ENCODE peak calls at places on chromosomes 1 and 21, in ten cellular contexts. One of them, this sample, is unnamed. For H3K36me3, the result is how much of the 10 kb centered on the place peaks cover.

GRCh38 chr1:167305705-167306277 is 85.1 kb downstream of the POU2F1 start:
- DNase-seq in iPS DF 6.9: no peak
- DNase-seq in body of pancreas: no peak
- DNase-seq in cardiac muscle cell: no peak
- DNase-seq in mesenchymal stem cell: no peak
- DNase-seq in gastrocnemius medialis: no peak
- DNase-seq in left lung: no peak
- DNase-seq in left ventricle myocardium inferior: no peak
- DNase-seq in pancreas: no peak
- DNase-seq in endothelial cell of umbilical vein: peak
- DNase-seq in this sample: no peak

GRCh38 chr21:38159355-38159754 is 97.4 kb upstream of the KCNJ15 start:
- DNase-seq in iPS DF 6.9: peak
- DNase-seq in body of pancreas: peak
- DNase-seq in cardiac muscle cell: peak
- DNase-seq in mesenchymal stem cell: peak
- DNase-seq in gastrocnemius medialis: no peak
- DNase-seq in left lung: no peak
- DNase-seq in left ventricle myocardium inferior: peak
- DNase-seq in pancreas: peak
- DNase-seq in endothelial cell of umbilical vein: peak
- DNase-seq in this sample: peak

GRCh38 chr21:29164330-29164942 is 34.0 kb downstream of the MAP3K7CL start:
- DNase-seq in iPS DF 6.9: peak
- DNase-seq in body of pancreas: no peak
- DNase-seq in cardiac muscle cell: peak
- DNase-seq in mesenchymal stem cell: peak
- DNase-seq in gastrocnemius medialis: no peak
- DNase-seq in left lung: no peak
- DNase-seq in left ventricle myocardium inferior: no peak
- DNase-seq in pancreas: no peak
- DNase-seq in endothelial cell of umbilical vein: peak
- DNase-seq in this sample: no peak

GRCh38 chr21:42219606-42220137 is 732 bp downstream of the ABCG1 start:
- DNase-seq in iPS DF 6.9: no peak
- DNase-seq in body of pancreas: no peak
- DNase-seq in cardiac muscle cell: peak
- DNase-seq in mesenchymal stem cell: no peak
- DNase-seq in gastrocnemius medialis: peak
- DNase-seq in left lung: no peak
- DNase-seq in left ventricle myocardium inferior: peak
- DNase-seq in pancreas: peak
- DNase-seq in endothelial cell of umbilical vein: no peak
- DNase-seq in this sample: peak

GRCh38 chr1:223135176-223135575 is 7.9 kb downstream of the TLR5 start:
- DNase-seq in iPS DF 6.9: no peak
- DNase-seq in body of pancreas: no peak
- DNase-seq in cardiac muscle cell: peak
- DNase-seq in mesenchymal stem cell: no peak
- DNase-seq in gastrocnemius medialis: peak
- DNase-seq in left lung: peak
- DNase-seq in left ventricle myocardium inferior: peak
- DNase-seq in pancreas: no peak
- DNase-seq in endothelial cell of umbilical vein: no peak
- DNase-seq in this sample: no peak

GRCh38 chr1:244730153-244730933 is 77.4 kb downstream of the DESI2 start:
- DNase-seq in iPS DF 6.9: no peak
- DNase-seq in body of pancreas: peak
- DNase-seq in cardiac muscle cell: peak
- DNase-seq in mesenchymal stem cell: peak
- DNase-seq in gastrocnemius medialis: no peak
- DNase-seq in left lung: peak
- DNase-seq in left ventricle myocardium inferior: peak
- DNase-seq in pancreas: peak
- DNase-seq in endothelial cell of umbilical vein: peak
- DNase-seq in this sample: peak

GRCh38 chr21:45513003-45513706 is 29.1 kb downstream of the SLC19A1 start:
- DNase-seq in iPS DF 6.9: no peak
- DNase-seq in body of pancreas: peak
- DNase-seq in cardiac muscle cell: no peak
- DNase-seq in mesenchymal stem cell: no peak
- DNase-seq in gastrocnemius medialis: no peak
- DNase-seq in left lung: peak
- DNase-seq in left ventricle myocardium inferior: peak
- DNase-seq in pancreas: peak
- DNase-seq in endothelial cell of umbilical vein: no peak
- DNase-seq in this sample: peak

GRCh38 chr1:25694167-25694566 is 77.6 kb downstream of the MAN1C1 start:
- DNase-seq in iPS DF 6.9: no peak
- DNase-seq in body of pancreas: no peak
- DNase-seq in cardiac muscle cell: no peak
- DNase-seq in mesenchymal stem cell: peak
- DNase-seq in gastrocnemius medialis: peak
- DNase-seq in left lung: no peak
- DNase-seq in left ventricle myocardium inferior: no peak
- DNase-seq in pancreas: no peak
- DNase-seq in endothelial cell of umbilical vein: no peak
- DNase-seq in this sample: no peak

GRCh38 chr1:17538428-17539130 is 919 bp upstream of the ARHGEF10L start:
- DNase-seq in iPS DF 6.9: peak
- DNase-seq in body of pancreas: no peak
- DNase-seq in cardiac muscle cell: peak
- DNase-seq in mesenchymal stem cell: peak
- DNase-seq in gastrocnemius medialis: no peak
- DNase-seq in left lung: no peak
- DNase-seq in left ventricle myocardium inferior: no peak
- DNase-seq in pancreas: no peak
- DNase-seq in endothelial cell of umbilical vein: no peak
- DNase-seq in this sample: no peak

GRCh38 chr21:38688068-38688467 is 117.7 kb upstream of the ETS2 start:
- DNase-seq in iPS DF 6.9: no peak
- DNase-seq in body of pancreas: no peak
- DNase-seq in cardiac muscle cell: no peak
- DNase-seq in mesenchymal stem cell: no peak
- DNase-seq in gastrocnemius medialis: no peak
- DNase-seq in left lung: no peak
- DNase-seq in left ventricle myocardium inferior: no peak
- DNase-seq in pancreas: no peak
- DNase-seq in endothelial cell of umbilical vein: no peak
- DNase-seq in this sample: no peak

GRCh38 chr1:31069392-31069791 is 3.9 kb upstream of the PUM1 start:
- DNase-seq in iPS DF 6.9: no peak
- DNase-seq in body of pancreas: no peak
- DNase-seq in cardiac muscle cell: no peak
- DNase-seq in mesenchymal stem cell: no peak
- DNase-seq in gastrocnemius medialis: no peak
- DNase-seq in left lung: no peak
- DNase-seq in left ventricle myocardium inferior: no peak
- DNase-seq in pancreas: no peak
- DNase-seq in endothelial cell of umbilical vein: no peak
- DNase-seq in this sample: no peak

GRCh38 chr1:98110674-98111073 is 189.8 kb upstream of the DPYD start:
- DNase-seq in iPS DF 6.9: no peak
- DNase-seq in body of pancreas: no peak
- DNase-seq in cardiac muscle cell: no peak
- DNase-seq in mesenchymal stem cell: no peak
- DNase-seq in gastrocnemius medialis: no peak
- DNase-seq in left lung: no peak
- DNase-seq in left ventricle myocardium inferior: no peak
- DNase-seq in pancreas: no peak
- DNase-seq in endothelial cell of umbilical vein: no peak
- DNase-seq in this sample: no peak

GRCh38 chr1:98119793-98120192 is 199.0 kb upstream of the DPYD start:
- DNase-seq in iPS DF 6.9: no peak
- DNase-seq in body of pancreas: peak
- DNase-seq in cardiac muscle cell: peak
- DNase-seq in mesenchymal stem cell: peak
- DNase-seq in gastrocnemius medialis: no peak
- DNase-seq in left lung: no peak
- DNase-seq in left ventricle myocardium inferior: no peak
- DNase-seq in pancreas: peak
- DNase-seq in endothelial cell of umbilical vein: no peak
- DNase-seq in this sample: no peak

GRCh38 chr1:98112631-98113030 is 191.8 kb upstream of the DPYD start:
- DNase-seq in iPS DF 6.9: no peak
- DNase-seq in body of pancreas: no peak
- DNase-seq in cardiac muscle cell: no peak
- DNase-seq in mesenchymal stem cell: no peak
- DNase-seq in gastrocnemius medialis: no peak
- DNase-seq in left lung: no peak
- DNase-seq in left ventricle myocardium inferior: no peak
- DNase-seq in pancreas: no peak
- DNase-seq in endothelial cell of umbilical vein: no peak
- DNase-seq in this sample: no peak

GRCh38 chr1:98113811-98114210 is 193.0 kb upstream of the DPYD start:
- DNase-seq in iPS DF 6.9: no peak
- DNase-seq in body of pancreas: no peak
- DNase-seq in cardiac muscle cell: no peak
- DNase-seq in mesenchymal stem cell: no peak
- DNase-seq in gastrocnemius medialis: no peak
- DNase-seq in left lung: no peak
- DNase-seq in left ventricle myocardium inferior: no peak
- DNase-seq in pancreas: no peak
- DNase-seq in endothelial cell of umbilical vein: no peak
- DNase-seq in this sample: no peak
- H3K27ac ChIP-seq in iPS DF 6.9: no peak
- H3K27ac ChIP-seq in body of pancreas: no peak
- H3K27ac ChIP-seq in cardiac muscle cell: no peak
- H3K27ac ChIP-seq in mesenchymal stem cell: no peak
- H3K27ac ChIP-seq in gastrocnemius medialis: no peak
- H3K27ac ChIP-seq in left lung: no peak
- H3K27ac ChIP-seq in left ventricle myocardium inferior: no peak
- H3K27ac ChIP-seq in pancreas: no peak
- H3K27ac ChIP-seq in endothelial cell of umbilical vein: no peak
- H3K27ac ChIP-seq in this sample: no peak

DNA sequence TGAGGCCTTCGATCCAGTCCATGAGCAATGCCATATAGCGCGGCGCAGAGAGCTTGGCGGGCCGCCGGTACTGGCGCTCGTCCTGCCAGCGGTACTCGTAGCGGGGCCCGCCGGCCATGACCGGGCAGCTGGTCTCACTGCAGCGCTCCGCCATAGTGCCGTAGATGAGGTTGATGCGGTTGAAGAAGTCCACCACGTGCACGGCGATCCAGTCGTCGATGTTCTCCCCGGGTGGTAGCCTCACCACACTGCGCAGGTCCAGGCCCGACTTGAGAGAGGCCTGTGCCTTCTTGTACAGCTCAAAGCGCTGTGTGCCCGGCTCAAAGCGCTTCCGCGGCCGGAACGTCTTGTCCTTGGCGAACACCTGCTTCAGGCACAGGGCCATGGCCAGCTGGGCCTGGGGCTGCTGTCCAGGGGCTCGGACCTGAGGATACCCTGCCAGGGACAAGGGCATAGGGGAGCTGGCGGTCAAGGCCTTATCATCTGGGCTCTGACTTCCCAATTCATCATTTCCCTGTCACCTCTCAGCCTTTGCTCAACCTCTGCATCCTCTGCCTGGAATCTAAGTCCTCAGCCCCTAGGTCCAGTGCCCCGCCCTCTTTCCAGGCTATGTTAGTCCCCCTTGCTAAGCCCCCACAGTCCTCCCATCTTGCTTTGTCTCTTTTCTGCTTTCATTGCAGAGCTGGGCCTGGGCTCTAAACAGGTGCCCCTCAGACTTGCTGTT is 3.5 kb downstream of the MOB3C start:
- DNase-seq in iPS DF 6.9: no peak
- DNase-seq in body of pancreas: peak
- DNase-seq in cardiac muscle cell: no peak
- DNase-seq in mesenchymal stem cell: no peak
- DNase-seq in gastrocnemius medialis: peak
- DNase-seq in left lung: no peak
- DNase-seq in left ventricle myocardium inferior: peak
- DNase-seq in pancreas: peak
- DNase-seq in endothelial cell of umbilical vein: no peak
- DNase-seq in this sample: no peak
- H3K4me3 ChIP-seq in iPS DF 6.9: no peak
- H3K4me3 ChIP-seq in body of pancreas: no peak
- H3K4me3 ChIP-seq in cardiac muscle cell: no peak
- H3K4me3 ChIP-seq in mesenchymal stem cell: no peak
- H3K4me3 ChIP-seq in gastrocnemius medialis: peak
- H3K4me3 ChIP-seq in left lung: no peak
- H3K4me3 ChIP-seq in left ventricle myocardium inferior: peak
- H3K4me3 ChIP-seq in pancreas: peak
- H3K4me3 ChIP-seq in endothelial cell of umbilical vein: no peak
- H3K4me3 ChIP-seq in this sample: peak

GRCh38 chr1:183914283-183914682 is 109.4 kb downstream of the RGL1 start:
- DNase-seq in iPS DF 6.9: no peak
- DNase-seq in body of pancreas: no peak
- DNase-seq in cardiac muscle cell: peak
- DNase-seq in mesenchymal stem cell: peak
- DNase-seq in gastrocnemius medialis: no peak
- DNase-seq in left lung: peak
- DNase-seq in left ventricle myocardium inferior: no peak
- DNase-seq in pancreas: no peak
- DNase-seq in endothelial cell of umbilical vein: peak
- DNase-seq in this sample: no peak

GRCh38 chr1:183914891-183915290 is 110.0 kb downstream of the RGL1 start:
- DNase-seq in iPS DF 6.9: no peak
- DNase-seq in body of pancreas: no peak
- DNase-seq in cardiac muscle cell: no peak
- DNase-seq in mesenchymal stem cell: no peak
- DNase-seq in gastrocnemius medialis: no peak
- DNase-seq in left lung: no peak
- DNase-seq in left ventricle myocardium inferior: no peak
- DNase-seq in pancreas: no peak
- DNase-seq in endothelial cell of umbilical vein: peak
- DNase-seq in this sample: no peak

GRCh38 chr1:183913556-183913955 is 108.6 kb downstream of the RGL1 start:
- DNase-seq in iPS DF 6.9: no peak
- DNase-seq in body of pancreas: no peak
- DNase-seq in cardiac muscle cell: no peak
- DNase-seq in mesenchymal stem cell: no peak
- DNase-seq in gastrocnemius medialis: no peak
- DNase-seq in left lung: no peak
- DNase-seq in left ventricle myocardium inferior: no peak
- DNase-seq in pancreas: no peak
- DNase-seq in endothelial cell of umbilical vein: no peak
- DNase-seq in this sample: no peak

GRCh38 chr1:183918589-183918988 is 113.7 kb downstream of the RGL1 start:
- DNase-seq in iPS DF 6.9: no peak
- DNase-seq in body of pancreas: no peak
- DNase-seq in cardiac muscle cell: no peak
- DNase-seq in mesenchymal stem cell: no peak
- DNase-seq in gastrocnemius medialis: no peak
- DNase-seq in left lung: no peak
- DNase-seq in left ventricle myocardium inferior: no peak
- DNase-seq in pancreas: no peak
- DNase-seq in endothelial cell of umbilical vein: no peak
- DNase-seq in this sample: no peak

GRCh38 chr1:183915634-183916510 is 111.0 kb downstream of the RGL1 start:
- DNase-seq in iPS DF 6.9: peak
- DNase-seq in body of pancreas: peak
- DNase-seq in cardiac muscle cell: peak
- DNase-seq in mesenchymal stem cell: peak
- DNase-seq in gastrocnemius medialis: peak
- DNase-seq in left lung: peak
- DNase-seq in left ventricle myocardium inferior: peak
- DNase-seq in pancreas: peak
- DNase-seq in endothelial cell of umbilical vein: peak
- DNase-seq in this sample: no peak
- H3K36me3 ChIP-seq in iPS DF 6.9: under half
- H3K36me3 ChIP-seq in body of pancreas: under half
- H3K36me3 ChIP-seq in cardiac muscle cell: half or more
- H3K36me3 ChIP-seq in mesenchymal stem cell: half or more
- H3K36me3 ChIP-seq in gastrocnemius medialis: under half
- H3K36me3 ChIP-seq in left lung: half or more
- H3K36me3 ChIP-seq in left ventricle myocardium inferior: half or more
- H3K36me3 ChIP-seq in pancreas: under half
- H3K36me3 ChIP-seq in endothelial cell of umbilical vein: under half
- H3K36me3 ChIP-seq in this sample: half or more

GRCh38 chr1:94559921-94560320 is 18.4 kb upstream of the F3 start:
- DNase-seq in iPS DF 6.9: no peak
- DNase-seq in body of pancreas: no peak
- DNase-seq in cardiac muscle cell: no peak
- DNase-seq in mesenchymal stem cell: no peak
- DNase-seq in gastrocnemius medialis: no peak
- DNase-seq in left lung: no peak
- DNase-seq in left ventricle myocardium inferior: no peak
- DNase-seq in pancreas: no peak
- DNase-seq in endothelial cell of umbilical vein: no peak
- DNase-seq in this sample: no peak
- H3K27ac ChIP-seq in iPS DF 6.9: no peak
- H3K27ac ChIP-seq in body of pancreas: no peak
- H3K27ac ChIP-seq in cardiac muscle cell: no peak
- H3K27ac ChIP-seq in mesenchymal stem cell: no peak
- H3K27ac ChIP-seq in gastrocnemius medialis: no peak
- H3K27ac ChIP-seq in left lung: no peak
- H3K27ac ChIP-seq in left ventricle myocardium inferior: no peak
- H3K27ac ChIP-seq in pancreas: no peak
- H3K27ac ChIP-seq in endothelial cell of umbilical vein: no peak
- H3K27ac ChIP-seq in this sample: no peak

This sample was measured in lower lobe of right lung.